ENCODE peak calls at places on chromosome 21, in six cellular contexts. J is breast epithelium, F is MM.1S, B is Peyer's patch, L is heart left ventricle, I is A549. N is an unnamed sample.

GRCh38 chr21:31184462-31184861 is 146.2 kb upstream of the KRTAP19-8 start:
- DNase-seq in J (no peak), L (no peak), B (no peak), I (no peak), F (no peak), N (no peak)

GRCh38 chr21:29007801-29008200 is 11.3 kb downstream of the RWDD2B start:
- DNase-seq in J (no peak), B (no peak), L (no peak), I (no peak), F (no peak), N (no peak)

GRCh38 chr21:42107177-42107880 is 36.2 kb downstream of the UMODL1 start:
- DNase-seq in F (peak), L (no peak), B (no peak), J (no peak), I (no peak), N (no peak)

GRCh38 chr21:20739421-20739820 is 258.8 kb upstream of the NCAM2 start:
- DNase-seq in B (no peak), J (no peak), I (no peak), L (no peak), F (peak), N (no peak)

GRCh38 chr21:32372755-32373154 is 20.1 kb downstream of the URB1 start:
- DNase-seq in I (no peak), B (no peak), L (no peak), J (no peak), F (no peak), N (no peak)

GRCh38 chr21:35050348-35051286 is 1.5 kb upstream of the RUNX1 start:
- DNase-seq in J (no peak), F (peak), B (no peak), I (no peak), L (no peak), N (no peak)

GRCh38 chr21:40706806-40707205 is 140.2 kb downstream of the DSCAM start:
- DNase-seq in I (no peak), J (no peak), F (no peak), B (no peak), L (no peak), N (no peak)

GRCh38 chr21:31397515-31397926 is 53.5 kb upstream of the TIAM1 start:
- DNase-seq in L (no peak), J (no peak), B (no peak), I (no peak), F (no peak), N (no peak)

GRCh38 chr21:39269620-39270019 is 43.8 kb downstream of the BRWD1 start:
- DNase-seq in J (no peak), F (no peak), I (no peak), L (no peak), B (no peak), N (no peak)

GRCh38 chr21:32200029-32200428 is 78.8 kb downstream of the MIS18A start:
- DNase-seq in J (no peak), L (no peak), B (no peak), F (no peak), I (no peak), N (no peak)

GRCh38 chr21:34836103-34836932 is 167.5 kb downstream of the CLIC6 start:
- DNase-seq in I (peak), J (peak), F (no peak), L (peak), B (no peak), N (peak)

GRCh38 chr21:14684071-14684470 is 138.0 kb upstream of the SAMSN1 start:
- DNase-seq in L (no peak), B (no peak), F (no peak), J (no peak), I (no peak), N (no peak)

GRCh38 chr21:35658242-35658641 is 402.1 kb downstream of the SETD4 start:
- DNase-seq in J (no peak), F (no peak), B (no peak), L (no peak), I (no peak), N (peak)

GRCh38 chr21:25280061-25280460 is 327.2 kb downstream of the MRPL39 start:
- DNase-seq in J (no peak), F (no peak), I (no peak), L (no peak), B (no peak), N (no peak)

GRCh38 chr21:43864806-43865470 is at the start of gene AGPAT3:
- DNase-seq in F (peak), I (no peak), B (no peak), J (no peak), L (peak), N (no peak)

GRCh38 chr21:40687625-40688024 is 159.3 kb downstream of the DSCAM start:
- DNase-seq in J (no peak), I (no peak), L (no peak), B (no peak), F (no peak), N (no peak)

GRCh38 chr21:9839011-9839661 is 682.2 kb upstream of the TPTE start:
- DNase-seq in I (no peak), B (no peak), J (no peak), F (no peak), L (peak), N (no peak)

GRCh38 chr21:29384608-29385359 is 86.1 kb downstream of the BACH1 start:
- DNase-seq in F (no peak), I (no peak), L (no peak), J (no peak), B (no peak), N (no peak)

GRCh38 chr21:43793243-43793642 is 3.9 kb downstream of the RRP1 start:
- DNase-seq in J (no peak), B (no peak), F (no peak), L (no peak), I (no peak), N (no peak)

GRCh38 chr21:24509131-24509530 is 1098.2 kb downstream of the MRPL39 start:
- DNase-seq in F (no peak), B (no peak), I (no peak), L (no peak), J (no peak), N (no peak)

GRCh38 chr21:39359382-39359781 is 10.5 kb upstream of the HMGN1 start:
- DNase-seq in L (no peak), I (no peak), F (no peak), J (no peak), B (no peak), N (no peak)

GRCh38 chr21:42460391-42461184 is 35.4 kb downstream of the RSPH1 start:
- DNase-seq in B (peak), J (no peak), F (peak), L (no peak), I (no peak), N (no peak)

GRCh38 chr21:28771790-28772501 is 220.7 kb downstream of the LTN1 start:
- DNase-seq in J (no peak), L (no peak), B (no peak), F (no peak), I (no peak), N (peak)

GRCh38 chr21:14491269-14491681 is 54.8 kb downstream of the SAMSN1 start:
- DNase-seq in F (no peak), L (no peak), J (no peak), B (no peak), I (no peak), N (no peak)

GRCh38 chr21:28444567-28444966 is 548.1 kb downstream of the LTN1 start:
- DNase-seq in J (no peak), I (no peak), F (no peak), L (no peak), B (no peak), N (no peak)

GRCh38 chr21:39738566-39738965 is 6.4 kb upstream of the IGSF5 start:
- DNase-seq in J (no peak), F (no peak), I (no peak), B (no peak), L (no peak), N (no peak)

GRCh38 chr21:16620921-16621320 is 891.1 kb downstream of the USP25 start:
- DNase-seq in I (no peak), J (no peak), B (no peak), L (no peak), F (no peak), N (no peak)

DNA sequence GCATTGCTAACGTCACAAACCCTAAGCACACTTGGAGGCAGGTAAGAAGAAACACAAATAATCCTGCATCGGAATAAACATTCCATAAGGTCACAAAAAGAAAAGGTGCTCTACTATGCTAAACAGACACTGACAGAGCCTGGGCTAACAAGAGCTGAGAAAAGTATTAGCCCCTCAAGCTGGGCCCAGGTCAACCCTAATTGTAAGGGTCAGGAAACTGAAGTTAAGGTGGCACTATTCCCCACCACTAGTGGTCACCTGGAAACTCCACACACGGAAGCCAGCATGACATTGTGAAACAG is 1.3 kb downstream of the PTTG1IP start:
- DNase-seq in L (no peak), J (no peak), I (no peak), F (no peak), B (no peak), N (no peak)
- TF ChIP-seq CTCF in L (no peak), J (no peak), I (no peak), F (no peak), B (no peak), N (no peak)

GRCh38 chr21:26850116-26850643 is 5.0 kb upstream of the ADAMTS1 start:
- DNase-seq in B (no peak), I (peak), L (no peak), F (peak), J (no peak), N (no peak)
- TF ChIP-seq CTCF in B (no peak), I (peak), L (peak), F (peak), J (peak), N (peak)

DNA sequence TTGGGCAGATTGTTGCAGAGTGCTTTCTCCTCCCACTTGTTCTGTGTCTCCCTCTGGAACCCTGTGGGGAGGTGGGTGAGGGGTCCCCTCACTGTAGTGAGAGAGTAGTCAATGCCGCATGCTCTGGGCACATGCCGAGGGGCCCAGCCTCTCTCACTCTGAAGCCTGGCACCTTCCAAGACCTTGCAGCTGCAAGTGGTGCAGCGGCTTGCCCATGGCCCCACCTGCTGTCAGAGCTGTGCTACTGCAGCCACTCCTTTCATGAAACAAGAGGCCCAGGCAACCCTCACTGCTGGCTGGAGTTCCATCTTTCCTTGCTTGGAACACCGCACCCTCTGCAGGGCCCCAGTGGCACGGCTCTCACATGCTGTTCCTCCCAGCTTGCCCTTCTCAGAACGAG is 58.4 kb upstream of the COL6A1 start:
- DNase-seq in J (peak), I (peak), F (peak), L (peak), B (no peak), N (peak)
- TF ChIP-seq CTCF in J (peak), I (peak), F (peak), L (peak), B (peak), N (peak)

GRCh38 chr21:44911384-44912157 is 9.1 kb downstream of the ITGB2 start:
- DNase-seq in F (no peak), I (peak), L (peak), J (peak), B (peak), N (no peak)
- TF ChIP-seq CTCF in F (peak), I (peak), L (peak), J (peak), B (no peak), N (no peak)

DNA sequence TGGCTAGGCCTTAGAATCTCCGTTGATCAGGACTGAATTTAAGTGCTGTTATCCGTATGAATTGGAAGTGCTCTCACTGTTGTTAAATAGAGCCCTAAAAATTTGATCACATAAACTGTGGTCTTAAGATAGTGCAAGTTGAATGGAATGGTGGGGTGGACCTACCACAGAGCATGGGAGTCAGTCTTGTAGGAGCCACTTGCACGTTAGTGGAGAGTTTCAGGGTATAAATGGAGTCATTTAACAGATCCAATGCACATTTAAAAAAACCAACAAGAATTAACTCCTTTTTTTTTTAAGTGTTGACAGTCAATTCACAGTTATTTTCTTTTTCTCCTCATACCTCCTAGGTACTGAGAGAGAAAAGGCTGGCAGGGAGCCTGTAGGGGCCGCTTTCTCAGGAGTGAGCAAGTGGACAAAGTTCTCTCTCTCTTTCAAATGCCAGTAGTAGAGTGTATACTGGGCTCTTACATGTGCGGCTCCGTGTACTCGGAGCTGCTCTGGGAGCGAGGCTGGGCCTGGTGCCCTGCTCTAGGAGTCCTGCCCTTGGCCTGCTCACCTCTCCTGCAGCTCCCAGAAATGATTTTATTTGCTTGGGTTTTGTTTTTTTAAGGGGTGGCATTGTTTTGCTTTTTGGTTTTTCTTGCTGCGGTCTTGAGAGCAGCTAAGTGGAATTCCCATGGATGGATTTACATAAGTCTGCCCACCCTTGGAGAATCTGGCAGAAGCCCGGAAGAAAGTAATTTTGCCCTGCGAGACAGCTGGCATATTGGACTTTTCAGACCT is 91.3 kb downstream of the ATP5PO start:
- DNase-seq in F (no peak), B (no peak), J (no peak), L (no peak), I (no peak), N (no peak)
- TF ChIP-seq CTCF in F (no peak), B (no peak), J (no peak), L (no peak), I (no peak), N (no peak)

GRCh38 chr21:37061926-37062591 is 10.8 kb downstream of the PIGP start:
- DNase-seq in I (no peak), L (no peak), B (no peak), J (no peak), F (no peak), N (no peak)

GRCh38 chr21:37057614-37058013 is 15.3 kb downstream of the PIGP start:
- DNase-seq in F (no peak), B (no peak), J (no peak), L (no peak), I (no peak), N (no peak)

GRCh38 chr21:37062592-37062933 is 10.3 kb downstream of the PIGP start:
- DNase-seq in L (no peak), I (no peak), F (no peak), J (no peak), B (no peak), N (no peak)

GRCh38 chr21:37059181-37059580 is 13.7 kb downstream of the PIGP start:
- DNase-seq in B (no peak), L (no peak), J (no peak), I (no peak), F (no peak), N (no peak)

DNA sequence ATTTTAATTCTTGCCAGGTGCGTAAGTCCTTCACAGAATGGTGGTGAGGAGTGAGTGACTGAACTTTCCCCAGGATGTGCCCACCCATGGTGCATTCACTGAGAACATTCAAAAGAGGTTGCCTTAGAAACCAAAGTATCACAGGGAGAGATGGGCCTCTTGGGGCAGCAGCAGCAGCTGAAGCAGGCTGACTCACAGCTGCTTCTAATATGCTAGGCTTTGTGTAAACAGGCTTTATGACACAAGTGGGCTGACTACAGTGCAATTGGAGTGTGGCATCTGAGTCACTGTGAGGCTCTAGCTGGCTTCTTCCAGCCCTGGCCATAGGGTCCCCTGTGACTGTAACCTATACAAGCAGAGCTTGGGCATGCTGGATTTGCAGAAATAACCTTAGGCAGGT is 12.6 kb downstream of the PIGP start:
- DNase-seq in L (peak), I (peak), J (no peak), F (no peak), B (no peak), N (peak)
- TF ChIP-seq CTCF in L (peak), I (no peak), J (no peak), F (no peak), B (no peak), N (peak)